ENCODE peak calls at places on chromosomes 16 and 17, in five cellular contexts. G is gastrocnemius medialis, Y is hepatocyte, O is right atrium auricular region, F is GM23248. N is an unnamed sample.

GRCh38 chr16:19033761-19034160 is 33.7 kb upstream of the COQ7 start:
- DNase-seq in G (no peak), Y (no peak), O (no peak), F (no peak), N (no peak)

GRCh38 chr17:72494576-72494975 is 373.8 kb downstream of the SOX9 start:
- DNase-seq in G (no peak), Y (no peak), O (no peak), F (no peak), N (no peak)

GRCh38 chr17:70172921-70173320 is 3.6 kb downstream of the KCNJ2 start:
- DNase-seq in G (no peak), Y (no peak), O (no peak), F (peak), N (no peak)

GRCh38 chr17:82106697-82107305 is 8.8 kb upstream of the FASN start:
- DNase-seq in G (peak), Y (no peak), O (no peak), F (no peak), N (no peak)

GRCh38 chr17:60352569-60352968 is 39.4 kb downstream of the USP32 start:
- DNase-seq in G (no peak), Y (no peak), O (no peak), F (no peak), N (no peak)

GRCh38 chr17:39186481-39187002 is 10.9 kb downstream of the CACNB1 start:
- DNase-seq in G (no peak), Y (no peak), O (no peak), F (no peak), N (no peak)

GRCh38 chr16:79647586-79647985 is 47.0 kb upstream of the MAF start:
- DNase-seq in G (no peak), Y (no peak), O (no peak), F (no peak), N (no peak)

GRCh38 chr16:11314309-11314894 is 30.9 kb upstream of the RMI2 start:
- DNase-seq in G (no peak), Y (no peak), O (no peak), F (no peak), N (no peak)

GRCh38 chr17:59842901-59843652 is 49.7 kb downstream of the TUBD1 start:
- DNase-seq in G (no peak), Y (peak), O (no peak), F (peak), N (no peak)

GRCh38 chr16:9489823-9490467 is 398.5 kb downstream of the HAPSTR1 start:
- DNase-seq in G (no peak), Y (peak), O (peak), F (no peak), N (no peak)

GRCh38 chr17:44097110-44097810 is 26.2 kb downstream of the HDAC5 start:
- DNase-seq in G (peak), Y (no peak), O (no peak), F (peak), N (no peak)

GRCh38 chr16:27193300-27193990 is 9.9 kb upstream of the KDM8 start:
- DNase-seq in G (no peak), Y (no peak), O (no peak), F (peak), N (no peak)

GRCh38 chr16:3997231-3997841 is 116.8 kb upstream of the CREBBP start:
- DNase-seq in G (no peak), Y (no peak), O (no peak), F (no peak), N (no peak)

GRCh38 chr17:61431594-61432311 is 20.5 kb upstream of the TBX4 start:
- DNase-seq in G (no peak), Y (no peak), O (no peak), F (peak), N (no peak)

GRCh38 chr16:19410435-19411153 is 7.1 kb upstream of the TMC5 start:
- DNase-seq in G (no peak), Y (peak), O (no peak), F (peak), N (no peak)

GRCh38 chr16:54031107-54031760 is 255.4 kb downstream of the IRX3 start:
- DNase-seq in G (no peak), Y (no peak), O (no peak), F (peak), N (no peak)

GRCh38 chr17:1493291-1493980 is 950 bp upstream of the MYO1C start:
- DNase-seq in G (no peak), Y (no peak), O (peak), F (no peak), N (no peak)

GRCh38 chr17:69814031-69814430 is 261.0 kb upstream of the KCNJ16 start:
- DNase-seq in G (no peak), Y (no peak), O (no peak), F (no peak), N (no peak)

GRCh38 chr17:83064732-83065659 is 14.4 kb upstream of the METRNL start:
- DNase-seq in G (peak), Y (no peak), O (no peak), F (no peak), N (no peak)

GRCh38 chr17:8892338-8892690 is 24.8 kb upstream of the PIK3R6 start:
- DNase-seq in G (no peak), Y (no peak), O (no peak), F (peak), N (no peak)

GRCh38 chr17:39660011-39660360 is 5.2 kb upstream of the TCAP start:
- DNase-seq in G (no peak), Y (no peak), O (no peak), F (no peak), N (no peak)

GRCh38 chr16:82867425-82867824 is 240.7 kb downstream of the CDH13 start:
- DNase-seq in G (no peak), Y (no peak), O (no peak), F (no peak), N (no peak)

GRCh38 chr17:44969144-44969780 is 1.2 kb upstream of the C1QL1 start:
- DNase-seq in G (no peak), Y (no peak), O (no peak), F (no peak), N (no peak)

GRCh38 chr16:14455577-14455976 is 174.5 kb downstream of the PARN start:
- DNase-seq in G (no peak), Y (peak), O (no peak), F (peak), N (no peak)
- H3K27ac ChIP-seq in G (no peak), Y (no peak), O (no peak), F (no peak), N (no peak)

GRCh38 chr17:17771498-17772201 is 65.1 kb downstream of the SREBF1 start:
- DNase-seq in G (no peak), Y (no peak), O (no peak), F (no peak), N (no peak)

GRCh38 chr17:17770371-17771059 is 66.3 kb downstream of the SREBF1 start:
- DNase-seq in G (peak), Y (no peak), O (no peak), F (no peak), N (no peak)

GRCh38 chr17:17767497-17768286 is 69.1 kb downstream of the SREBF1 start:
- DNase-seq in G (no peak), Y (no peak), O (no peak), F (no peak), N (no peak)

GRCh38 chr17:17768415-17769088 is 68.2 kb downstream of the SREBF1 start:
- DNase-seq in G (no peak), Y (no peak), O (no peak), F (no peak), N (no peak)

GRCh38 chr17:17769869-17770361 is 66.9 kb downstream of the SREBF1 start:
- DNase-seq in G (no peak), Y (no peak), O (no peak), F (no peak), N (no peak)
- H3K27ac ChIP-seq in G (peak), Y (peak), O (peak), F (no peak), N (no peak)

GRCh38 chr17:49021095-49021767 is 24.0 kb downstream of the IGF2BP1 start:
- DNase-seq in G (no peak), Y (no peak), O (no peak), F (peak), N (no peak)

GRCh38 chr17:49024523-49024922 is 27.3 kb downstream of the IGF2BP1 start:
- DNase-seq in G (no peak), Y (no peak), O (no peak), F (no peak), N (no peak)

GRCh38 chr17:49021768-49022103 is 24.6 kb downstream of the IGF2BP1 start:
- DNase-seq in G (no peak), Y (no peak), O (no peak), F (no peak), N (no peak)

GRCh38 chr17:49020609-49021008 is 23.4 kb downstream of the IGF2BP1 start:
- DNase-seq in G (no peak), Y (no peak), O (no peak), F (no peak), N (no peak)

DNA sequence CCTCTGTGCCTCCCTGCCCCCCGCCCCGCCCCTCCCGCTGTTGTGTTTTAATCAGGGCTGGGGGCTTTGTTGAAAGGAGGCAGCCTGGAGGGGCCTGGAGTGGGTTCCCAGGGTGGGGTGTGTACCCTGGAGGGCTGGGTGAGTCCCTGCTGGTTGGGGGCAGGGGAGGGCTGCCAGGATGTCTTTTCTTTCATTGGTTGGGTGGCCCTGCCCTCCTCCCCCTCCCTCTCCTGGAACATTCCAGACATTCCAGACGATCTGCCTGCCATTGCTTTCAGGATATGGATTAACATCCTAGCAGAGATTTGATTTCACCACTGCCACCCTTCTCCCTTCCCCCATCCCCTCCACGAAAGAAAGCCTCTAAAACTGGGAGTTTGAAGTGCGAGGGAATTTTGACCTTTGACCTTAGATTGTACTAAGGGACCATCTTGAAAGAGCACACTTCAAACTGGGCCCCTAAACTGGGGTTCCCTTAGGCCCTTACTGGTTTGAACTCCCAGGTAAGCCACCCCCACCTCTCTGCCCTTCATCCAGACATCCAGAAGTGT is 25.3 kb downstream of the IGF2BP1 start:
- DNase-seq in G (no peak), Y (peak), O (no peak), F (no peak), N (no peak)
- H3K27ac ChIP-seq in G (no peak), Y (peak), O (no peak), F (peak), N (no peak)

DNA sequence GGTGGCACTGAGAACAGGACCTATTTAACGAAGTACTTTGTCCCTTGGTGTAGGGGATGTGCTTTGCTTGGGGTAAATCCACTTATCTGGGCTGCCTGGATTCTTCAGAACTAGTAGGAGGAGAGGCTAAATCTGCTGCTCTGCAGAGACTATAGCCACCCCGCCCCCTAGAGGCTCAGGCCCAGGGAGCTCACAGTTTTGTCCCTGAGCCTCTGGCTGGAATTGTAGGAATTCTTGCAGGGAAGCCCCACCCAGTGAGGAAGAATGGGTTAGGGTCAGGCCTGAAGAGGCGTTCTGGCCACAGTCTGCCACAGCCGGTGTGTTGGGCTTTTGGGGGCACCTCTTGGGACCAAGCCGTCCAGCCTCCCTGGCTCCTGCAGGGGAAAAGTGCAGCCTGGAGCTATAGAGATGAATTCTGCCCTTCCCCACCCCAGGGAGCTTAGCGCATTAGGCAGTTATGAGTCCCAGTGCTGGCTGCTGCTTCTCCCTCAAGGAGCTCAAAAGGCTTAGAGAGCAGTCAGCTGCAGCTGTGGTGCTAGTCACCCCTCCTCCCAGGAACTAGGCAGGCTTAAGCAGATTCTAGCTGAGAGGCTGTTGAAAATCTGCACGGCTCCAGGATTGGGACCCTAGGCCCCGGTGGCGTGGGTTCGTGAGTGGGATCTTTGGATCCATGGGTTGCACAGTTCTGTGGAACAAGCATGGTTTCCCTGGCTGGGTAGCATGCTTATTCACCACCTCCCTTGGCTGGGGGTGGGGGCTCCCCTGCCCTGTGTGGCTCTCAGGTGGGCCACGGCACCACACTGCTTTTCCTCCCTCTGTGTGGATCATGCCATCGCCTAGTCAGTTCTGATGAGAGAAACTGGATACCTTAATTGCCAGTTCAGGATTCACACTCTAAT is 237.4 kb upstream of the TOM1L1 start:
- DNase-seq in G (no peak), Y (peak), O (no peak), F (no peak), N (no peak)
- H3K27ac ChIP-seq in G (no peak), Y (no peak), O (no peak), F (no peak), N (no peak)

GRCh38 chr16:23424292-23424958 is 28.6 kb downstream of the COG7 start:
- DNase-seq in G (no peak), Y (no peak), O (no peak), F (no peak), N (no peak)
- H3K27ac ChIP-seq in G (peak), Y (no peak), O (peak), F (no peak), N (no peak)

GRCh38 chr17:65712383-65713267 is 151.2 kb upstream of the AXIN2 start:
- DNase-seq in G (no peak), Y (no peak), O (no peak), F (no peak), N (no peak)
- H3K27ac ChIP-seq in G (no peak), Y (no peak), O (no peak), F (no peak), N (no peak)

GRCh38 chr17:6641374-6641818 is 536 bp downstream of the TXNDC17 start:
- DNase-seq in G (no peak), Y (peak), O (no peak), F (peak), N (no peak)

GRCh38 chr17:6640536-6641373 is at the start of the genes KIAA0753 and TXNDC17:
- DNase-seq in G (peak), Y (peak), O (peak), F (peak), N (peak)

GRCh38 chr17:6638046-6638908 is 2.2 kb downstream of the KIAA0753 start:
- DNase-seq in G (no peak), Y (no peak), O (no peak), F (no peak), N (no peak)

GRCh38 chr17:6639014-6639650 is 1.4 kb downstream of the KIAA0753 start:
- DNase-seq in G (no peak), Y (peak), O (no peak), F (no peak), N (no peak)

GRCh38 chr17:6639651-6640535 is 618 bp downstream of the KIAA0753 start:
- DNase-seq in G (no peak), Y (peak), O (no peak), F (peak), N (peak)
- H3K27ac ChIP-seq in G (peak), Y (peak), O (peak), F (peak), N (peak)

GRCh38 chr16:15653227-15653626 is 3.2 kb downstream of the NDE1 start:
- DNase-seq in G (no peak), Y (no peak), O (no peak), F (peak), N (no peak)
- H3K27ac ChIP-seq in G (no peak), Y (no peak), O (no peak), F (peak), N (no peak)

N was measured in caudate nucleus.